ENCODE peak calls at places on chromosomes 4 and X, in four cellular contexts. H is neural progenitor cell, L is brain microvascular endothelial cell, R is neural crest cell. B is an unnamed sample.

GRCh38 chr4:121072080-121072835 is at the start of gene NDNF:
- DNase-seq in H (peak), L (no peak), R (peak), B (peak)

GRCh38 chr4:127586922-127587571 is 45.7 kb upstream of the INTU start:
- DNase-seq in H (peak), L (peak), R (no peak), B (no peak)

GRCh38 chr4:32192363-32192762 is 1472.2 kb downstream of the PCDH7 start:
- DNase-seq in H (no peak), L (no peak), R (no peak), B (no peak)

GRCh38 chrX:2691543-2692220 is 587 bp downstream of the CD99 start:
- DNase-seq in H (peak), L (no peak), R (peak), B (no peak)

GRCh38 chr4:112852586-112852985 is 196.9 kb upstream of the ANK2 start:
- DNase-seq in H (no peak), L (no peak), R (no peak), B (no peak)

GRCh38 chr4:179597301-179597700 is 2155.1 kb upstream of the AGA start:
- DNase-seq in H (peak), L (no peak), R (no peak), B (no peak)

GRCh38 chrX:120308959-120309872 is 2.0 kb downstream of the TMEM255A start:
- DNase-seq in H (peak), L (peak), R (no peak), B (peak)

GRCh38 chrX:118420462-118420861 is 74.6 kb downstream of the WDR44 start:
- DNase-seq in H (no peak), L (peak), R (no peak), B (no peak)

GRCh38 chr4:78951862-78952472 is 12.7 kb upstream of the PAQR3 start:
- DNase-seq in H (peak), L (no peak), R (peak), B (no peak)

GRCh38 chrX:1289535-1289934 is 20.9 kb downstream of the CSF2RA start:
- DNase-seq in H (no peak), L (no peak), R (no peak), B (no peak)

GRCh38 chr4:3399277-3400194 is 42.2 kb upstream of the HGFAC start:
- DNase-seq in H (no peak), L (peak), R (no peak), B (no peak)

GRCh38 chr4:40594261-40595178 is 35.1 kb downstream of the RBM47 start:
- DNase-seq in H (no peak), L (peak), R (no peak), B (no peak)

GRCh38 chr4:80471701-80472100 is 136.2 kb downstream of the CFAP299 start:
- DNase-seq in H (peak), L (no peak), R (no peak), B (peak)

GRCh38 chrX:24055043-24055356 is 244 bp downstream of the EIF2S3 start:
- DNase-seq in H (no peak), L (no peak), R (no peak), B (no peak)

GRCh38 chrX:154695913-154696312 is 42.5 kb upstream of the CTAG2 start:
- DNase-seq in H (no peak), L (no peak), R (no peak), B (no peak)

GRCh38 chr4:133921280-133922195 is 280.1 kb downstream of the PABPC4L start:
- DNase-seq in H (peak), L (no peak), R (no peak), B (no peak)

GRCh38 chrX:107226766-107227165 is 20.4 kb downstream of the DNAAF6 start:
- DNase-seq in H (no peak), L (no peak), R (no peak), B (no peak)

GRCh38 chrX:107227780-107228485 is 21.5 kb downstream of the DNAAF6 start:
- DNase-seq in H (no peak), L (no peak), R (no peak), B (no peak)

DNA sequence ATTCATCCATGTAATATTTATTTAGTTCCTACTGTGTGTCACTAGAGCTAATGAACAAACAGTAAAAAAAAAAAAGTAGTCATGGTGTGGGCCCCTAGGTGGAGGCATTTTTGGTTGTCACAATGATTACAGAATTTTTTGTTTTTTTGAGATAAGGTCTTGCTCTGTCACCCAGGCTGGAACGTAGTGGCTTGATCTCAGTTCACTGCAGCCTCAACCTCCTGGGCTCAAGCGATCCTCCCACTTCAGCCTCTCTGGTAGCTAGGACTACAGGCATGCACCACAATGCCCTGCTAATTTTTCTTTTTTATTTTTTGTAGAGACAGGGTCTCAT is 22.0 kb downstream of the DNAAF6 start:
- DNase-seq in H (no peak), L (no peak), R (no peak), B (no peak)
- TF ChIP-seq CTCF in H (no peak), L (no peak), R (no peak), B (no peak)

DNA sequence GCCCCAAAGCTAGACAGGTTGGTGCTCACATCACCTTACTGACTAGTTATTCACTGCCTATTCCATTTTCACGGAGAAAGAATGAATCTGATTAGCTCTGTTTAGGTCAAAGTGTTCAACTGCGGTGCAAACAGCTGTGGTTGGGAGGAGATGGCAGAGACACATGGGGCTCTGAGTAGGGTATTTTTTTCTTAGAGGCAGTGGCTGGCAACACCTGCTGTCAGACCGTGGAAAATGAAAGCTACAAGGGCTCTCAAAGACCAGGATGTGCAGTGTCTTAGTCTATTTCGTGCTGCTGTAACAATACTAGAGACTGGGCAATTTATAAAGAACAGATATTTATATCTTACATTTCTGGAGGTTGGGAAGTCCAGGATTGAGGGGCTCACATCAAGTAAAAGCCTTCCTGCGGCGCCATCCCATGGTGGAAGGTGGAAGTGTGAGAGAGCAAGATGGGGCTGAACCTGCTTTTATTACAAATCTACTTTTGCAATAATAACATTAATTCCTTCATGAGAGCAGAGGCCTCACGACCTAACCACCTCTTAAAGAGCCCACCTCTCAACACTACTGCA is 10.6 kb downstream of the NYX start:
- DNase-seq in H (no peak), L (no peak), R (no peak), B (no peak)
- TF ChIP-seq CTCF in H (peak), L (peak), R (no peak), B (no peak)

DNA sequence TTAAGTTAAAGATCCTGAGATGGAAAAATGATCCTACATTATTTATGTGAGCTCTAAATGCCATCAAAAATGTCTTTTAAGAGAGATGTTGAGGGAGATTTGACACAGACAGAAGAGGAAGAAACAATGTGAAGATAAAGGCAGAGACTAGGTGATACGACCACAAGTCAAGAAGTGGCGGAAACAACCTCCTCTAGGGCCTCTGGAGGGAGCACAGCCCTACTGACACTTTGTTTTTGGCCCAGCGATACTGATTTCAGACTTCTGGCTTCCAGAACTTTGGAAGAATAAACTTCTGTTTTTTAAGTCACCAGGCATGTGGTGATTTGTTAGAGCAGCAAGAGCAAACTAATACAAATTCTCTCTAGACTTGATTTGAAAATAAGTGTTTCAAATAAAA is 1216.1 kb downstream of the FSTL5 start:
- DNase-seq in H (peak), L (no peak), R (no peak), B (no peak)
- TF ChIP-seq CTCF in H (no peak), L (no peak), R (no peak), B (no peak)

GRCh38 chr4:170026253-170026991 is at the start of gene MFAP3L:
- DNase-seq in H (peak), L (peak), R (peak), B (peak)
- TF ChIP-seq CTCF in H (peak), L (no peak), R (no peak), B (no peak)

B was measured in glutamatergic neuron.